ENCODE peak calls at places on chromosome 4, in six cellular contexts. H is mesenchymal stem cell, A is H9, P is IMR-90, L is H1, C is trophoblast cell. Z is an unnamed sample.

GRCh38 chr4:54041100-54041499 is 23.3 kb downstream of the CHIC2 start:
- DNase-seq in H (no peak), A (no peak), P (no peak), L (no peak), C (no peak), Z (no peak)

GRCh38 chr4:182015893-182016292 is 227.3 kb upstream of the TENM3 start:
- DNase-seq in H (peak), A (no peak), P (peak), L (no peak), C (peak), Z (no peak)

GRCh38 chr4:114386637-114387233 is 211.9 kb upstream of the UGT8 start:
- DNase-seq in H (peak), A (no peak), P (peak), L (no peak), C (peak), Z (peak)

GRCh38 chr4:79623125-79623905 is 215.3 kb upstream of the GK2 start:
- DNase-seq in H (no peak), A (no peak), P (peak), L (no peak), C (no peak), Z (no peak)

GRCh38 chr4:109576462-109576861 is 16.4 kb downstream of the MCUB start:
- DNase-seq in H (peak), A (no peak), P (peak), L (no peak), C (peak), Z (no peak)

GRCh38 chr4:23993373-23993772 is 103.5 kb upstream of the PPARGC1A start:
- DNase-seq in H (no peak), A (no peak), P (no peak), L (no peak), C (no peak), Z (no peak)

GRCh38 chr4:125085-125820 is 952 bp downstream of the ZNF718 start:
- DNase-seq in H (peak), A (peak), P (peak), L (no peak), C (peak), Z (peak)

GRCh38 chr4:183747931-183748664 is 89.0 kb downstream of the TRAPPC11 start:
- DNase-seq in H (no peak), A (no peak), P (peak), L (no peak), C (no peak), Z (no peak)

GRCh38 chr4:52868138-52868537 is 6.0 kb downstream of the RASL11B start:
- DNase-seq in H (no peak), A (peak), P (no peak), L (no peak), C (peak), Z (no peak)

GRCh38 chr4:185587444-185588161 is 52.3 kb upstream of the PDLIM3 start:
- DNase-seq in H (peak), A (peak), P (peak), L (no peak), C (peak), Z (no peak)

GRCh38 chr4:80271806-80272205 is 5.3 kb downstream of the FGF5 start:
- DNase-seq in H (no peak), A (no peak), P (no peak), L (no peak), C (no peak), Z (no peak)

GRCh38 chr4:22668301-22668700 is 24.4 kb upstream of the GBA3 start:
- DNase-seq in H (peak), A (no peak), P (peak), L (no peak), C (no peak), Z (no peak)

GRCh38 chr4:153211986-153212720 is 7.9 kb downstream of the TRIM2 start:
- DNase-seq in H (peak), A (no peak), P (peak), L (no peak), C (no peak), Z (no peak)

GRCh38 chr4:3385719-3386440 is 55.9 kb upstream of the HGFAC start:
- DNase-seq in H (no peak), A (no peak), P (no peak), L (no peak), C (no peak), Z (no peak)

GRCh38 chr4:52721968-52722814 is 29.0 kb downstream of the ERVMER34-1 start:
- DNase-seq in H (peak), A (peak), P (peak), L (peak), C (peak), Z (peak)

GRCh38 chr4:107896651-107897050 is 34.7 kb upstream of the CYP2U1 start:
- DNase-seq in H (no peak), A (no peak), P (no peak), L (no peak), C (no peak), Z (no peak)

GRCh38 chr4:42627887-42628646 is 28.8 kb downstream of the ATP8A1 start:
- DNase-seq in H (no peak), A (peak), P (no peak), L (no peak), C (no peak), Z (no peak)

GRCh38 chr4:138297743-138298405 is 55.7 kb upstream of the SLC7A11 start:
- DNase-seq in H (no peak), A (no peak), P (peak), L (no peak), C (no peak), Z (no peak)

GRCh38 chr4:138802499-138802898 is 213.1 kb upstream of the NOCT start:
- DNase-seq in H (no peak), A (no peak), P (peak), L (no peak), C (no peak), Z (no peak)

GRCh38 chr4:71239365-71239764 is 99.5 kb upstream of the SLC4A4 start:
- DNase-seq in H (peak), A (no peak), P (peak), L (no peak), C (no peak), Z (no peak)

GRCh38 chr4:144820706-144821105 is 174.8 kb downstream of the HHIP start:
- DNase-seq in H (no peak), A (no peak), P (peak), L (no peak), C (no peak), Z (peak)

GRCh38 chr4:38106301-38106700 is 146.1 kb downstream of the PTTG2 start:
- DNase-seq in H (no peak), A (no peak), P (peak), L (no peak), C (no peak), Z (no peak)

DNA sequence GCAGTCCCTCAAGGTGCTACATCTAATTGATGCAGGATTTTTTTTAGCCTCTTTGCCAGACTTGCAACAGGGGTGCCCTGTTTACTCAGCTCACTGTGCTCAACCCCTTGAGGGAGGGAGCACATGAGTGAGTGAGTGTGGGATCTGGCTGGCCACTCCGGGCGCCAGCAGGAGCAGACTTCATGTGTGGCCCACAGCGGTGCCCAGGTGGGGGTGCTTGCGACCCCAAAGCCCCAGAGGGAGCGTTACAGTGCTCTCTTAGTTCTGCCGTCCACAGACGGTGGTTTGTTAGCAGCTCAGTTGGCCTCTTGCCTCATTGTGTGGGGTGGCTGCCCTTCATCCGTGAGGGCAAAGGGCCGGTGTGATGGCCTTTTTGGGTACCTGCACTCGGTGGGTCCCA is 81.6 kb upstream of the MYOZ2 start:
- DNase-seq in H (no peak), A (no peak), P (no peak), L (no peak), C (no peak), Z (no peak)
- H3K14ac ChIP-seq in H (no peak), A (no peak), P (no peak), L (no peak), C (no peak), Z (no peak)

DNA sequence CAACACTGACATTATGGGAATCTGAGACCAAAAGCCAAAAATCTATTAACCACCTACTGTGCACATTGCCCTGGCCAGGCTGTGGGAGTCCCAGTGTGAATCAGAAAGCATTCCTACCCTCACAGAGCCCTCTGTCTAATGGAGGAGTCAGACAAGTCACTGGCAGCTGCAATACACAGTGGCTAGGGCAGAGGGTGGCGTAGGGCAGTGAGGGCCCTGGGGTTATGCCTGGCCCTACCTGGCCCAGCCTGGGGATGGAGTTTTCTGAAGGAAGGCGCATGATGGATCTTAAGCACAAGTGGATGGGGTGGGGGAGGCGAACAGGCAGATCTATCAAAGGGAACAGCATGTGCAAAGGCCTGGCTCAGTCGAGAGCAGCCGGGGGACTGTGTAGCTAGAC is 10.8 kb downstream of the JAKMIP1 start:
- DNase-seq in H (no peak), A (no peak), P (no peak), L (no peak), C (no peak), Z (no peak)
- H3K23ac ChIP-seq in H (no peak), A (no peak), P (no peak), L (no peak), C (no peak), Z (peak)

GRCh38 chr4:46329118-46329976 is 60.6 kb downstream of the GABRA2 start:
- DNase-seq in H (peak), A (peak), P (peak), L (peak), C (peak), Z (peak)
- H3K14ac ChIP-seq in H (no peak), A (no peak), P (no peak), L (no peak), C (no peak), Z (no peak)

GRCh38 chr4:16082038-16082423 is 1.8 kb downstream of the PROM1 start:
- DNase-seq in H (no peak), A (no peak), P (no peak), L (no peak), C (no peak), Z (no peak)

GRCh38 chr4:16085822-16086221 is 2.0 kb upstream of the PROM1 start:
- DNase-seq in H (no peak), A (no peak), P (no peak), L (no peak), C (no peak), Z (no peak)

GRCh38 chr4:16083217-16084191 is at the start of gene PROM1:
- DNase-seq in H (no peak), A (peak), P (no peak), L (no peak), C (peak), Z (peak)

GRCh38 chr4:16079046-16079445 is 4.8 kb downstream of the PROM1 start:
- DNase-seq in H (peak), A (no peak), P (peak), L (no peak), C (peak), Z (no peak)

DNA sequence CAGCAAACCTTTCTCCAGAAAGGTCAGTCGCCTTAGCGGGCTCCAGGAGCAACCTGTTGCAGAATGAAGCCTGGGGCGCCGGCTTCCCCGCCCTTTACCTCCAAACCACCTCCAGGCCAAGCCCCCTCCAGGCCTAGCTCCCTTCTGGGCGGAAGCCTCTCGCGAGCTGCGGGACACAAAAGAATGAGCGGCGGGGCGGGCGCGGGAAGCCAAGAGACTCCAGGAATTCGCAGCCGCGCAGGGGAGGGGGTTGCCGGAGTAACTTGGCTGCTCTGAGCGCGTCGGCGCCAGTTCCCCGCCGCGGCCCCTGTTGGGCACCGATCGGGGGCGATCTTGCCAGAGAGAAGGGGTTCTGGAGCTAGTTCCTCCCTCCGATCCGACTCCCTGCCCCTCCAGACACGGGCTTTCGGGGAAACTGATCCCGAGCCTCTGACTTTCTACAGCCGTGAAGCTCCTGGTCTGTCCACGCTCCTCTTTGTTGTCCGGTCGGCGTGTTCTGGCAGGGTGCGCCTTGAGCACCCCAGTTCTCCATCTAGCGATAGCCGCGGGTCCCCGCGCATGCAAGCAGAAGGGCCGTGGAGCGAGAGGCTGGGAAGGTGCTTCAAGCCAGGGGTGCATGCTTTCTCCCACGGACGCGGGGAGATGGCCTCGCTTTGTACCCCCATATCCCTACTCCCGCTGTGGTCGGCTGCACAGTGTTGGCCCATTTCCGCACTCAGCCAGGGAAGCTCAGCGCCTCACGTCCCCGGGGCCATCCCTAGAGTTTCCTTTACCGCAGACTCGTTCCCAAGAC is 1.2 kb downstream of the PROM1 start:
- DNase-seq in H (peak), A (peak), P (no peak), L (peak), C (peak), Z (peak)
- H3K23ac ChIP-seq in H (no peak), A (no peak), P (no peak), L (no peak), C (no peak), Z (peak)

GRCh38 chr4:187224560-187224959 is 500.9 kb upstream of the FAT1 start:
- DNase-seq in H (no peak), A (no peak), P (no peak), L (no peak), C (no peak), Z (no peak)

GRCh38 chr4:187232796-187233195 is 509.1 kb upstream of the FAT1 start:
- DNase-seq in H (no peak), A (no peak), P (no peak), L (no peak), C (peak), Z (no peak)

GRCh38 chr4:187232201-187232600 is 508.5 kb upstream of the FAT1 start:
- DNase-seq in H (no peak), A (no peak), P (no peak), L (no peak), C (peak), Z (no peak)

GRCh38 chr4:187227907-187228699 is 504.4 kb upstream of the FAT1 start:
- DNase-seq in H (peak), A (no peak), P (peak), L (no peak), C (peak), Z (no peak)
- H3K14ac ChIP-seq in H (no peak), A (no peak), P (peak), L (no peak), C (no peak), Z (no peak)

DNA sequence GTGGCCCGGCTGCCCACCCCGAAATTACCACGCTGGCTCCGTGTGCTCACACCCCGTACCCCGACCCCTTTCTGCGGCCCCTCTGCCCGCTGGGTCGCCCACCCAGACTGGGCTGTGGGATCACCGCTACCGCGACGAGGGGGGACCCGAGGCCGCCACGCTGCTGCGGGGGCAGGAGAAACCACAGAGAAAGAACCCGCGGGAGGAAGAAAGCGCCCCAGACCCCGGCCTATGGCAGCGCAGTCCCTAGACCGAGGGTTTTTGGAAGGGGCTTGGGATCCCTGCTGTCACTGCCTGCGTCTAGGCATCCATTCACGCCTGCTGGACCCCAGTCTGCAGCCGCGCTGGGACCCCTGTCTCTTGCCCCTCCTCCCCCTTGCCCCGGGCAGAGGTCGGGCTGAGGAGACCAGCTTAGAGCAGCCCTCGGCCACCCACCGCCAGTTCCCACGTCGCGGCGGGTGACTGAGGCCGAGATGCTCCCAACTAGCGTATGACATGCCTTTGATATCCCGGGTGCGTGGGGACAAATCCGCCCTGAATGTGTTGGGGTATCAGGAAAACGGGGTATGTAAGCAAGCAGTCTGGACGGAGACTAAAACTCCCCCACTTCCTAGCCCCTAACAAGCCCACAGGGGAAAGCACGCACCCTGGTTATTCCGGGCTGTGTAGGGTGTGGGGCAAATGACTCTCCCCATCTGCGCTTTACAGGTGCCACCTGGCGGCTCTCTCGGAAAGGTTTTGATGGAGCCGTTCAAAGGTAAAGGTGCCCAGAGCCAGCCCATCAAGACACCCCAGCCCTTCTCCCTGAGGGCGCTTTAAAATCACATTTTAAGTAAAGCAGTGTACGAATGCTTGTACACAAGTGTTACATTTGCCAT is 867 bp upstream of the INPP4B start:
- DNase-seq in H (peak), A (peak), P (no peak), L (no peak), C (peak), Z (peak)
- H3K23ac ChIP-seq in H (no peak), A (no peak), P (no peak), L (no peak), C (no peak), Z (peak)

Z was measured in neuronal stem cell.